ENCODE peak calls at places on chromosome 7, in four cellular contexts. I, J, A and F are unnamed samples.

GRCh38 chr7:18400281-18400680 is 95.3 kb upstream of the HDAC9 start:
- DNase-seq in J (no peak), I (no peak), A (no peak), F (no peak)

GRCh38 chr7:15963206-15963605 is 276.7 kb upstream of the MEOX2 start:
- DNase-seq in A (no peak), J (no peak), I (no peak), F (no peak)

GRCh38 chr7:22406715-22407114 is 49.8 kb upstream of the RAPGEF5 start:
- DNase-seq in I (no peak), J (no peak), A (no peak), F (no peak)

GRCh38 chr7:88399036-88399435 is 92.3 kb upstream of the STEAP4 start:
- DNase-seq in A (no peak), J (no peak), I (no peak), F (no peak)

GRCh38 chr7:74482629-74483401 is 29.1 kb downstream of the GTF2IRD1 start:
- DNase-seq in J (peak; percentile 94), I (no peak), A (no peak), F (no peak)

GRCh38 chr7:38339953-38340819 is 66.8 kb upstream of the TARP start:
- DNase-seq in I (no peak), J (no peak), A (no peak), F (no peak)

GRCh38 chr7:156160811-156161210 is 348.5 kb upstream of the SHH start:
- DNase-seq in A (no peak), J (no peak), I (peak; percentile 25), F (no peak)

GRCh38 chr7:162583-163297 is 29.6 kb upstream of the FAM20C start:
- DNase-seq in J (peak; percentile 43), A (no peak), I (no peak), F (no peak)

GRCh38 chr7:73799282-73800141 is 29.4 kb upstream of the CLDN3 start:
- DNase-seq in J (peak; percentile 38), A (no peak), I (no peak), F (no peak)

GRCh38 chr7:140525741-140526140 is 46.4 kb upstream of the MKRN1 start:
- DNase-seq in A (peak; percentile 23), I (peak; percentile 63), J (peak; percentile 59), F (no peak)

GRCh38 chr7:29565982-29566746 is 2.5 kb downstream of the PRR15 start:
- DNase-seq in I (peak; percentile 42), J (peak; percentile 13), A (no peak), F (no peak)

GRCh38 chr7:24141876-24142509 is 142.0 kb upstream of the NPY start:
- DNase-seq in J (no peak), A (no peak), I (no peak), F (no peak)

GRCh38 chr7:114298011-114298410 is 116.6 kb upstream of the FOXP2 start:
- DNase-seq in I (no peak), J (no peak), A (no peak), F (no peak)

GRCh38 chr7:81499262-81500116 is 270.4 kb downstream of the HGF start:
- DNase-seq in A (no peak), I (no peak), J (peak; percentile 72), F (peak; percentile 31)

GRCh38 chr7:127652333-127653248 is 597 bp downstream of the SND1 start:
- DNase-seq in A (no peak), J (peak; percentile 20), I (no peak), F (no peak)

GRCh38 chr7:77979219-77979618 is 180.6 kb downstream of the PHTF2 start:
- DNase-seq in J (no peak), A (no peak), I (no peak), F (no peak)

GRCh38 chr7:116443101-116443523 is 56.4 kb upstream of the CAV2 start:
- DNase-seq in A (no peak), I (no peak), J (peak; percentile 94), F (no peak)

GRCh38 chr7:1233328-1234048 is 816 bp downstream of the UNCX start:
- DNase-seq in A (no peak), J (no peak), I (no peak), F (no peak)

GRCh38 chr7:103912906-103913610 is 76.4 kb downstream of the RELN start:
- DNase-seq in I (no peak), J (peak; percentile 22), A (no peak), F (no peak)

GRCh38 chr7:31052841-31053601 is 913 bp downstream of the ADCYAP1R1 start:
- DNase-seq in A (no peak), I (no peak), J (no peak), F (no peak)

GRCh38 chr7:155237297-155237696 is 60.4 kb upstream of the INSIG1 start:
- DNase-seq in A (no peak), I (no peak), J (no peak), F (no peak)

GRCh38 chr7:22176791-22177412 is 180.1 kb downstream of the RAPGEF5 start:
- DNase-seq in A (no peak), I (no peak), J (peak; percentile 13), F (no peak)

GRCh38 chr7:2968616-2969397 is 74.9 kb downstream of the CARD11 start:
- DNase-seq in A (peak; percentile 11), I (no peak), J (no peak), F (no peak)

GRCh38 chr7:28625446-28625845 is 213.1 kb downstream of the CREB5 start:
- DNase-seq in I (no peak), J (no peak), A (no peak), F (no peak)

GRCh38 chr7:40571796-40572195 is 437.0 kb downstream of the SUGCT start:
- DNase-seq in J (no peak), I (no peak), A (no peak), F (no peak)